ENCODE peak calls at places on chromosome 15, in four cellular contexts. K is BE2C, U is IMR-90, J is cardiac muscle cell. X is an unnamed sample.

GRCh38 chr15:32904448-32904847 is 186.6 kb downstream of the GREM1 start:
- DNase-seq in J (no peak), K (no peak), U (no peak), X (no peak)

GRCh38 chr15:90478981-90479481 is 50.7 kb upstream of the CRTC3 start:
- DNase-seq in K (no peak), U (no peak), J (no peak), X (peak; percentile 87)

GRCh38 chr15:100833432-100834389 is 45.9 kb upstream of the ALDH1A3 start:
- DNase-seq in J (no peak), K (no peak), U (no peak), X (no peak)

GRCh38 chr15:29040367-29040745 is 154.6 kb downstream of the APBA2 start:
- DNase-seq in K (no peak), J (no peak), U (peak; percentile 70), X (no peak)

GRCh38 chr15:91049378-91050127 is 27.2 kb upstream of the VPS33B start:
- DNase-seq in J (peak; percentile 76), U (peak; percentile 53), K (peak; percentile 64), X (peak; percentile 45)

GRCh38 chr15:73286356-73286755 is 82.4 kb downstream of the HCN4 start:
- DNase-seq in K (no peak), U (peak; percentile 15), J (no peak), X (no peak)

GRCh38 chr15:53658827-53659226 is 100.6 kb downstream of the WDR72 start:
- DNase-seq in J (peak; percentile 74), K (no peak), U (no peak), X (peak; percentile 19)

GRCh38 chr15:59186501-59186900 is 20.1 kb upstream of the LDHAL6B start:
- DNase-seq in J (no peak), K (no peak), U (peak; percentile 91), X (no peak)

GRCh38 chr15:25469377-25469776 is 30.6 kb upstream of the UBE3A start:
- DNase-seq in K (no peak), J (no peak), U (no peak), X (peak; percentile 17)

GRCh38 chr15:85759391-85759790 is 35.3 kb downstream of the KLHL25 start:
- DNase-seq in J (no peak), K (peak; percentile 90), U (no peak), X (no peak)

GRCh38 chr15:42591238-42591936 is 16.0 kb downstream of the STARD9 start:
- DNase-seq in U (peak; percentile 54), K (no peak), J (no peak), X (peak; percentile 52)

GRCh38 chr15:70045045-70045444 is 52.7 kb downstream of the TLE3 start:
- DNase-seq in K (no peak), U (peak; percentile 54), J (no peak), X (no peak)

GRCh38 chr15:49169880-49170597 is at the start of gene GALK2:
- DNase-seq in U (peak; percentile 78), J (peak; percentile 89), K (peak; percentile 82), X (peak; percentile 89)

GRCh38 chr15:73650387-73651126 is 17.4 kb upstream of the NPTN start:
- DNase-seq in J (no peak), K (peak; percentile 23), U (peak; percentile 61), X (no peak)

GRCh38 chr15:99958426-99959097 is 225.3 kb upstream of the LYSMD4 start:
- DNase-seq in J (no peak), K (no peak), U (no peak), X (no peak)

GRCh38 chr15:34271493-34271892 is 46.7 kb downstream of the EMC4 start:
- DNase-seq in K (no peak), J (no peak), U (peak; percentile 88), X (no peak)

GRCh38 chr15:52256366-52256765 is 39.2 kb downstream of the MYO5C start:
- DNase-seq in U (peak; percentile 80), K (peak; percentile 57), J (peak; percentile 76), X (peak; percentile 42)

GRCh38 chr15:95446854-95447253 is 883.6 kb upstream of the NR2F2 start:
- DNase-seq in U (no peak), J (no peak), K (no peak), X (no peak)

GRCh38 chr15:73081321-73081958 is 29.2 kb downstream of the NEO1 start:
- DNase-seq in U (peak; percentile 71), K (peak; percentile 19), J (peak; percentile 59), X (peak; percentile 40)

GRCh38 chr15:91515188-91515754 is 338.2 kb upstream of the SLCO3A1 start:
- DNase-seq in U (peak; percentile 92), K (no peak), J (no peak), X (no peak)

GRCh38 chr15:85681391-85681790 is 113.3 kb downstream of the KLHL25 start:
- DNase-seq in U (no peak), K (no peak), J (no peak), X (no peak)

GRCh38 chr15:100241572-100242479 is 99.9 kb downstream of the ADAMTS17 start:
- DNase-seq in J (no peak), K (peak; percentile 22), U (no peak), X (no peak)

GRCh38 chr15:79970921-79971434 is at the start of gene BCL2A1:
- DNase-seq in U (peak; percentile 96), J (no peak), K (no peak), X (no peak)

GRCh38 chr15:31039961-31040360 is 48.5 kb upstream of the MTMR10 start:
- DNase-seq in U (no peak), K (no peak), J (no peak), X (no peak)

GRCh38 chr15:67120839-67121540 is 55.6 kb downstream of the SMAD3 start:
- DNase-seq in J (no peak), K (peak; percentile 28), U (peak; percentile 97), X (no peak)

GRCh38 chr15:83206971-83207621 is 527 bp downstream of the HDGFL3 start:
- DNase-seq in U (no peak), J (peak; percentile 63), K (peak; percentile 68), X (no peak)

GRCh38 chr15:58185439-58185838 is 47.3 kb downstream of the AQP9 start:
- DNase-seq in U (no peak), J (no peak), K (no peak), X (no peak)

GRCh38 chr15:99504823-99505551 is 60.8 kb upstream of the MEF2A start:
- DNase-seq in K (no peak), J (no peak), U (peak; percentile 38), X (no peak)

GRCh38 chr15:46441294-46442062 is 806.6 kb downstream of the SQOR start:
- DNase-seq in K (no peak), J (peak; percentile 64), U (no peak), X (no peak)

GRCh38 chr15:68204776-68205557 is at the start of gene CALML4:
- DNase-seq in J (no peak), K (no peak), U (no peak), X (peak; percentile 90)

GRCh38 chr15:93080451-93080850 is 8.6 kb downstream of the RGMA start:
- DNase-seq in U (no peak), K (no peak), J (no peak), X (no peak)

GRCh38 chr15:32828507-32829186 is 110.8 kb downstream of the GREM1 start:
- DNase-seq in K (no peak), J (no peak), U (peak; percentile 96), X (no peak)

GRCh38 chr15:55230051-55230670 is 33.4 kb upstream of the RSL24D1 start:
- DNase-seq in J (no peak), U (peak; percentile 32), K (no peak), X (no peak)

GRCh38 chr15:89828324-89829145 is 13.9 kb upstream of the ANPEP start:
- DNase-seq in J (peak; percentile 56), U (peak; percentile 71), K (no peak), X (peak; percentile 36)

GRCh38 chr15:95684693-95685115 is 645.8 kb upstream of the NR2F2 start:
- DNase-seq in U (peak; percentile 93), J (no peak), K (no peak), X (no peak)

DNA sequence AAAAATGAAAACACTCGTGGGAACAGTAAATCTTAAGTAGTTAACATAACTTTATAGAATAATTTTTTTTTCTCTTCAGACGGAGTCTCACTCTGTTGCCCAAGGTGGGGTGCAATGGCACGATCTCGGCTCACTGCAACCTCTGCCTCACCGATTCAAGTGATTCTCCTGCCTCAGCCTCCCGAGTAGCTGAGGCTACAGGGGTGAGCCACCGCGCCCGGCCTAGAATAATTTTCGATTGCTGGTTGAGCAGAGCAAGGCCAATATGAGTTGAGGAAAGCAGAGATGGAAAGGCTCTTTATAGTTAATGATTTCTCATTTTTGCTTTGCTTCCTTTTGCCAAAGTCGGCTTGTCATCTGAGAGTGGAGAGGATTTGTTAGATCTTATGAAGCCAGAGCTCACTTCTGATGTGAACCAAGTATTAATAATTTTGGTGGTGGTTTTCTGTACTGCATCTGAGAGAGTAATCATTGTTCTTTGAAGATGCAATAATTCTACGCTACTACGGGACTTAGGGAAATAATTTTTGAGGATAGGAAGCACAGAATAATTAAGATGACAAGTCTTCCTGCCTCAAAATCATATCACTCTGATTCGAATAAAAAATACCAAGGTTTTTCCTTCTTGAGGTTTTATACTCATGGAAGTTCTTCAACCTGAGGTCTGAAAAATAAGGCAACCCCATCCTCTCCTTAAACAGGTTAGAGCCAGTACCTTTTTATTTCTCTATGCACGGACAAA is 1.5 kb upstream of the GOLM2 start:
- DNase-seq in K (no peak), J (no peak), U (no peak), X (no peak)
- TF ChIP-seq CTCF in K (peak; percentile 6), J (no peak), U (no peak), X (no peak)

GRCh38 chr15:36358094-36358961 is 221.1 kb upstream of the CDIN1 start:
- DNase-seq in K (no peak), U (peak; percentile 95), J (no peak), X (no peak)

GRCh38 chr15:36361351-36361870 is 218.0 kb upstream of the CDIN1 start:
- DNase-seq in U (peak; percentile 77), K (no peak), J (no peak), X (no peak)

GRCh38 chr15:36359286-36359685 is 220.1 kb upstream of the CDIN1 start:
- DNase-seq in U (no peak), K (no peak), J (no peak), X (no peak)

GRCh38 chr15:36356511-36356910 is 222.9 kb upstream of the CDIN1 start:
- DNase-seq in U (peak; percentile 32), K (no peak), J (no peak), X (no peak)

GRCh38 chr15:36356978-36357582 is 222.3 kb upstream of the CDIN1 start:
- DNase-seq in J (no peak), K (no peak), U (peak; percentile 82), X (no peak)
- H3K4me3 ChIP-seq in J (no peak overlapping the region), K (no peak overlapping the region), U (no peak overlapping the region), X (no peak overlapping the region)

GRCh38 chr15:74928771-74929198 is 9.1 kb downstream of the COX5A start:
- DNase-seq in U (no peak), J (no peak), K (no peak), X (peak; percentile 74)
- TF ChIP-seq CTCF in U (no peak), J (no peak), K (no peak), X (no peak)

GRCh38 chr15:81265256-81265943 is 58.5 kb downstream of the STARD5 start:
- DNase-seq in U (no peak), K (no peak), J (no peak), X (no peak)
- H3K4me3 ChIP-seq in U (no peak overlapping the region), K (peak overlapping the region; percentile 57), J (no peak overlapping the region), X (peak overlapping the region; percentile 38)

DNA sequence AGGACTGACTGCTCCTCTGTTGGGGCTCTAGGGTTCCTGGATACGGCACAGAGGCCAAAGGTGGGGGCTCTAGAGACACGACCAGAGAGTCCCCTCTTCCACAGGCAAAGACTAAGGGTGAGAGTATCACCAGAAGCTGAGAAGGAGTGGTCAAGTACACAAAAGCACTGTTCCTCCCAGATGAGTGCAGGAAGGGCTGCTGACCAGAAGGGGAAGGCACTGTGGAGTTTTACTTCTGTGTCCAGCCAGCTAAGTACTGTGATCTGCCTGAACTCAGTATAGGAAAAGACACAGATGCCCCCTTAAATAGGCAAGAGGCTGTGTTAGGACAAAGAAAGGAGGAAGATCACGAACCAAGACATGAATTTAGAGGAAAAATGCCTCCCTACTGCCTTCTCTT is 11.7 kb downstream of the MRPS11 start:
- DNase-seq in K (no peak), U (no peak), J (no peak), X (no peak)
- TF ChIP-seq CTCF in K (peak; percentile 20), U (no peak), J (no peak), X (no peak)

X was measured in LNCaP clone FGC.